ENCODE peak calls at places on chromosomes 3 and 15, in six cellular contexts. One of them, this sample, is unnamed.

GRCh38 chr3:16461463-16462245 is 51.8 kb downstream of the RFTN1 start:
- DNase-seq in stimulated activated naive B cell treated with anti-CD40 and anti-IgM and Interleukin-4, amounts not matched to agents 10 μg/mL and 1 μg/mL and 100 μg/mL, for 72 hours: no peak
- DNase-seq in NCI-H187: no peak
- DNase-seq in T-helper 9 cell: no peak
- DNase-seq in activated naive CD4-positive, alpha-beta T cell: no peak
- DNase-seq in pons: no peak
- DNase-seq in this sample: no peak

GRCh38 chr3:195219351-195220045 is 51.5 kb downstream of the XXYLT1 start:
- DNase-seq in activated naive CD4-positive, alpha-beta T cell: no peak
- DNase-seq in T-helper 9 cell: no peak
- DNase-seq in pons: no peak
- DNase-seq in stimulated activated naive B cell treated with anti-CD40 and anti-IgM and Interleukin-4, amounts not matched to agents 10 μg/mL and 1 μg/mL and 100 μg/mL, for 72 hours: no peak
- DNase-seq in NCI-H187: no peak
- DNase-seq in this sample: no peak

GRCh38 chr15:60373745-60374144 is 24.0 kb downstream of the ANXA2 start:
- DNase-seq in T-helper 9 cell: no peak
- DNase-seq in activated naive CD4-positive, alpha-beta T cell: no peak
- DNase-seq in NCI-H187: no peak
- DNase-seq in stimulated activated naive B cell treated with anti-CD40 and anti-IgM and Interleukin-4, amounts not matched to agents 10 μg/mL and 1 μg/mL and 100 μg/mL, for 72 hours: no peak
- DNase-seq in pons: no peak
- DNase-seq in this sample: no peak

GRCh38 chr3:13420051-13420816 is at the start of gene NUP210:
- DNase-seq in T-helper 9 cell: peak
- DNase-seq in NCI-H187: no peak
- DNase-seq in pons: no peak
- DNase-seq in stimulated activated naive B cell treated with anti-CD40 and anti-IgM and Interleukin-4, amounts not matched to agents 10 μg/mL and 1 μg/mL and 100 μg/mL, for 72 hours: peak
- DNase-seq in activated naive CD4-positive, alpha-beta T cell: peak
- DNase-seq in this sample: no peak

GRCh38 chr3:147651107-147651506 is 241.9 kb downstream of the ZIC1 start:
- DNase-seq in pons: no peak
- DNase-seq in stimulated activated naive B cell treated with anti-CD40 and anti-IgM and Interleukin-4, amounts not matched to agents 10 μg/mL and 1 μg/mL and 100 μg/mL, for 72 hours: no peak
- DNase-seq in T-helper 9 cell: no peak
- DNase-seq in activated naive CD4-positive, alpha-beta T cell: no peak
- DNase-seq in NCI-H187: no peak
- DNase-seq in this sample: no peak

GRCh38 chr15:41018534-41018933 is 65.3 kb downstream of the CHAC1 start:
- DNase-seq in T-helper 9 cell: no peak
- DNase-seq in pons: peak
- DNase-seq in stimulated activated naive B cell treated with anti-CD40 and anti-IgM and Interleukin-4, amounts not matched to agents 10 μg/mL and 1 μg/mL and 100 μg/mL, for 72 hours: no peak
- DNase-seq in activated naive CD4-positive, alpha-beta T cell: no peak
- DNase-seq in NCI-H187: no peak
- DNase-seq in this sample: no peak

GRCh38 chr3:166844329-166844728 is 535.8 kb downstream of the ZBBX start:
- DNase-seq in pons: no peak
- DNase-seq in T-helper 9 cell: no peak
- DNase-seq in stimulated activated naive B cell treated with anti-CD40 and anti-IgM and Interleukin-4, amounts not matched to agents 10 μg/mL and 1 μg/mL and 100 μg/mL, for 72 hours: no peak
- DNase-seq in NCI-H187: no peak
- DNase-seq in activated naive CD4-positive, alpha-beta T cell: no peak
- DNase-seq in this sample: no peak

GRCh38 chr3:109081746-109082510 is 36.0 kb downstream of the MORC1 start:
- DNase-seq in T-helper 9 cell: no peak
- DNase-seq in stimulated activated naive B cell treated with anti-CD40 and anti-IgM and Interleukin-4, amounts not matched to agents 10 μg/mL and 1 μg/mL and 100 μg/mL, for 72 hours: peak
- DNase-seq in pons: peak
- DNase-seq in activated naive CD4-positive, alpha-beta T cell: no peak
- DNase-seq in NCI-H187: no peak
- DNase-seq in this sample: peak

GRCh38 chr3:87742250-87742649 is 316.6 kb downstream of the CGGBP1 start:
- DNase-seq in T-helper 9 cell: no peak
- DNase-seq in pons: no peak
- DNase-seq in activated naive CD4-positive, alpha-beta T cell: no peak
- DNase-seq in NCI-H187: no peak
- DNase-seq in stimulated activated naive B cell treated with anti-CD40 and anti-IgM and Interleukin-4, amounts not matched to agents 10 μg/mL and 1 μg/mL and 100 μg/mL, for 72 hours: no peak
- DNase-seq in this sample: no peak

GRCh38 chr3:122957707-122958210 is 69.8 kb downstream of the SEMA5B start:
- DNase-seq in T-helper 9 cell: no peak
- DNase-seq in pons: no peak
- DNase-seq in stimulated activated naive B cell treated with anti-CD40 and anti-IgM and Interleukin-4, amounts not matched to agents 10 μg/mL and 1 μg/mL and 100 μg/mL, for 72 hours: no peak
- DNase-seq in NCI-H187: no peak
- DNase-seq in activated naive CD4-positive, alpha-beta T cell: no peak
- DNase-seq in this sample: no peak

GRCh38 chr15:74244818-74245341 is 8.8 kb downstream of the CCDC33 start:
- DNase-seq in stimulated activated naive B cell treated with anti-CD40 and anti-IgM and Interleukin-4, amounts not matched to agents 10 μg/mL and 1 μg/mL and 100 μg/mL, for 72 hours: no peak
- DNase-seq in T-helper 9 cell: no peak
- DNase-seq in pons: no peak
- DNase-seq in NCI-H187: no peak
- DNase-seq in activated naive CD4-positive, alpha-beta T cell: no peak
- DNase-seq in this sample: no peak

GRCh38 chr3:12729313-12729676 is 29.8 kb downstream of the TMEM40 start:
- DNase-seq in stimulated activated naive B cell treated with anti-CD40 and anti-IgM and Interleukin-4, amounts not matched to agents 10 μg/mL and 1 μg/mL and 100 μg/mL, for 72 hours: no peak
- DNase-seq in activated naive CD4-positive, alpha-beta T cell: no peak
- DNase-seq in T-helper 9 cell: no peak
- DNase-seq in pons: no peak
- DNase-seq in NCI-H187: no peak
- DNase-seq in this sample: no peak

GRCh38 chr3:168248383-168249047 is 152.8 kb upstream of the GOLIM4 start:
- DNase-seq in T-helper 9 cell: no peak
- DNase-seq in NCI-H187: no peak
- DNase-seq in pons: peak
- DNase-seq in stimulated activated naive B cell treated with anti-CD40 and anti-IgM and Interleukin-4, amounts not matched to agents 10 μg/mL and 1 μg/mL and 100 μg/mL, for 72 hours: no peak
- DNase-seq in activated naive CD4-positive, alpha-beta T cell: no peak
- DNase-seq in this sample: peak

GRCh38 chr15:79680721-79681120 is 216.1 kb downstream of the MTHFS start:
- DNase-seq in activated naive CD4-positive, alpha-beta T cell: no peak
- DNase-seq in pons: no peak
- DNase-seq in stimulated activated naive B cell treated with anti-CD40 and anti-IgM and Interleukin-4, amounts not matched to agents 10 μg/mL and 1 μg/mL and 100 μg/mL, for 72 hours: no peak
- DNase-seq in T-helper 9 cell: no peak
- DNase-seq in NCI-H187: no peak
- DNase-seq in this sample: peak

GRCh38 chr3:177835008-177835407 is 637.7 kb upstream of the TBL1XR1 start:
- DNase-seq in activated naive CD4-positive, alpha-beta T cell: no peak
- DNase-seq in pons: no peak
- DNase-seq in NCI-H187: no peak
- DNase-seq in T-helper 9 cell: no peak
- DNase-seq in stimulated activated naive B cell treated with anti-CD40 and anti-IgM and Interleukin-4, amounts not matched to agents 10 μg/mL and 1 μg/mL and 100 μg/mL, for 72 hours: no peak
- DNase-seq in this sample: peak

GRCh38 chr3:151795276-151795675 is 18.6 kb upstream of the AADAC start:
- DNase-seq in stimulated activated naive B cell treated with anti-CD40 and anti-IgM and Interleukin-4, amounts not matched to agents 10 μg/mL and 1 μg/mL and 100 μg/mL, for 72 hours: no peak
- DNase-seq in activated naive CD4-positive, alpha-beta T cell: no peak
- DNase-seq in T-helper 9 cell: no peak
- DNase-seq in NCI-H187: no peak
- DNase-seq in pons: no peak
- DNase-seq in this sample: peak

GRCh38 chr3:126287536-126288181 is 69.5 kb downstream of the KLF15 start:
- DNase-seq in activated naive CD4-positive, alpha-beta T cell: no peak
- DNase-seq in NCI-H187: no peak
- DNase-seq in stimulated activated naive B cell treated with anti-CD40 and anti-IgM and Interleukin-4, amounts not matched to agents 10 μg/mL and 1 μg/mL and 100 μg/mL, for 72 hours: no peak
- DNase-seq in T-helper 9 cell: no peak
- DNase-seq in pons: peak
- DNase-seq in this sample: peak

GRCh38 chr15:75049392-75049791 is 26.0 kb downstream of the PPCDC start:
- DNase-seq in pons: peak
- DNase-seq in T-helper 9 cell: no peak
- DNase-seq in NCI-H187: no peak
- DNase-seq in activated naive CD4-positive, alpha-beta T cell: no peak
- DNase-seq in stimulated activated naive B cell treated with anti-CD40 and anti-IgM and Interleukin-4, amounts not matched to agents 10 μg/mL and 1 μg/mL and 100 μg/mL, for 72 hours: no peak
- DNase-seq in this sample: no peak

GRCh38 chr3:132242790-132243189 is 74.4 kb upstream of the ACP3 start:
- DNase-seq in NCI-H187: no peak
- DNase-seq in activated naive CD4-positive, alpha-beta T cell: no peak
- DNase-seq in pons: no peak
- DNase-seq in T-helper 9 cell: no peak
- DNase-seq in stimulated activated naive B cell treated with anti-CD40 and anti-IgM and Interleukin-4, amounts not matched to agents 10 μg/mL and 1 μg/mL and 100 μg/mL, for 72 hours: no peak
- DNase-seq in this sample: no peak

This sample was measured in GM03348.